ENCODE peak calls at places on chromosomes 3 and 15, in four cellular contexts. One of them, this sample, is unnamed.

GRCh38 chr3:123339302-123339701 is 109.6 kb downstream of the ADCY5 start:
- DNase-seq in GM19239: no peak
- DNase-seq in neural progenitor cell: no peak
- DNase-seq in activated CD8-positive, alpha-beta memory T cell treated with anti-CD3 and anti-CD28 coated beads for 24 hours: no peak
- DNase-seq in this sample: no peak

GRCh38 chr3:45516829-45517228 is 77.7 kb upstream of the LIMD1 start:
- DNase-seq in GM19239: no peak
- DNase-seq in neural progenitor cell: no peak
- DNase-seq in activated CD8-positive, alpha-beta memory T cell treated with anti-CD3 and anti-CD28 coated beads for 24 hours: no peak
- DNase-seq in this sample: no peak

GRCh38 chr3:137764001-137764433 is at the start of gene SOX14:
- DNase-seq in GM19239: no peak
- DNase-seq in neural progenitor cell: peak; percentile 76
- DNase-seq in activated CD8-positive, alpha-beta memory T cell treated with anti-CD3 and anti-CD28 coated beads for 24 hours: no peak
- DNase-seq in this sample: peak; percentile 59

GRCh38 chr15:80844011-80844732 is 65.0 kb downstream of the CEMIP start:
- DNase-seq in GM19239: no peak
- DNase-seq in neural progenitor cell: no peak
- DNase-seq in activated CD8-positive, alpha-beta memory T cell treated with anti-CD3 and anti-CD28 coated beads for 24 hours: no peak
- DNase-seq in this sample: no peak

GRCh38 chr3:61884794-61885193 is 323.4 kb downstream of the PTPRG start:
- DNase-seq in GM19239: no peak
- DNase-seq in neural progenitor cell: no peak
- DNase-seq in activated CD8-positive, alpha-beta memory T cell treated with anti-CD3 and anti-CD28 coated beads for 24 hours: no peak
- DNase-seq in this sample: no peak

GRCh38 chr3:41120461-41120860 is 78.8 kb upstream of the CTNNB1 start:
- DNase-seq in GM19239: no peak
- DNase-seq in neural progenitor cell: no peak
- DNase-seq in activated CD8-positive, alpha-beta memory T cell treated with anti-CD3 and anti-CD28 coated beads for 24 hours: no peak
- DNase-seq in this sample: no peak

GRCh38 chr15:64351265-64351664 is 4.7 kb downstream of the CSNK1G1 start:
- DNase-seq in GM19239: no peak
- DNase-seq in neural progenitor cell: no peak
- DNase-seq in activated CD8-positive, alpha-beta memory T cell treated with anti-CD3 and anti-CD28 coated beads for 24 hours: no peak
- DNase-seq in this sample: no peak

GRCh38 chr3:64344721-64345207 is 119.5 kb upstream of the PRICKLE2 start:
- DNase-seq in GM19239: no peak
- DNase-seq in neural progenitor cell: peak; percentile 32
- DNase-seq in activated CD8-positive, alpha-beta memory T cell treated with anti-CD3 and anti-CD28 coated beads for 24 hours: no peak
- DNase-seq in this sample: no peak

GRCh38 chr3:27927882-27928281 is 205.8 kb upstream of the EOMES start:
- DNase-seq in GM19239: no peak
- DNase-seq in neural progenitor cell: no peak
- DNase-seq in activated CD8-positive, alpha-beta memory T cell treated with anti-CD3 and anti-CD28 coated beads for 24 hours: no peak
- DNase-seq in this sample: no peak

GRCh38 chr15:65286704-65287514 is at the start of gene PARP16:
- DNase-seq in GM19239: peak; percentile 83
- DNase-seq in neural progenitor cell: peak; percentile 96
- DNase-seq in activated CD8-positive, alpha-beta memory T cell treated with anti-CD3 and anti-CD28 coated beads for 24 hours: peak; percentile 96
- DNase-seq in this sample: peak; percentile 91

GRCh38 chr15:42640103-42640502 is 64.7 kb downstream of the STARD9 start:
- DNase-seq in GM19239: no peak
- DNase-seq in neural progenitor cell: no peak
- DNase-seq in activated CD8-positive, alpha-beta memory T cell treated with anti-CD3 and anti-CD28 coated beads for 24 hours: no peak
- DNase-seq in this sample: no peak

GRCh38 chr3:179806177-179806576 is 153.3 kb downstream of the USP13 start:
- DNase-seq in GM19239: no peak
- DNase-seq in neural progenitor cell: no peak
- DNase-seq in activated CD8-positive, alpha-beta memory T cell treated with anti-CD3 and anti-CD28 coated beads for 24 hours: no peak
- DNase-seq in this sample: no peak

GRCh38 chr15:67820992-67821783 is 4.1 kb upstream of the SKOR1 start:
- DNase-seq in GM19239: no peak
- DNase-seq in neural progenitor cell: peak; percentile 89
- DNase-seq in activated CD8-positive, alpha-beta memory T cell treated with anti-CD3 and anti-CD28 coated beads for 24 hours: peak; percentile 72
- DNase-seq in this sample: no peak

GRCh38 chr3:69283913-69284312 is 102.0 kb downstream of the FRMD4B start:
- DNase-seq in GM19239: no peak
- DNase-seq in neural progenitor cell: no peak
- DNase-seq in activated CD8-positive, alpha-beta memory T cell treated with anti-CD3 and anti-CD28 coated beads for 24 hours: no peak
- DNase-seq in this sample: no peak

GRCh38 chr15:45573961-45574629 is 13.1 kb upstream of the BLOC1S6 start:
- DNase-seq in GM19239: no peak
- DNase-seq in neural progenitor cell: peak; percentile 81
- DNase-seq in activated CD8-positive, alpha-beta memory T cell treated with anti-CD3 and anti-CD28 coated beads for 24 hours: no peak
- DNase-seq in this sample: no peak

GRCh38 chr3:129606522-129607390 is at the start of gene PLXND1:
- DNase-seq in GM19239: peak; percentile 64
- DNase-seq in neural progenitor cell: peak; percentile 90
- DNase-seq in activated CD8-positive, alpha-beta memory T cell treated with anti-CD3 and anti-CD28 coated beads for 24 hours: peak; percentile 72
- DNase-seq in this sample: peak; percentile 52

GRCh38 chr3:175187586-175187985 is 328.5 kb downstream of the NAALADL2 start:
- DNase-seq in GM19239: no peak
- DNase-seq in neural progenitor cell: no peak
- DNase-seq in activated CD8-positive, alpha-beta memory T cell treated with anti-CD3 and anti-CD28 coated beads for 24 hours: no peak
- DNase-seq in this sample: no peak

GRCh38 chr3:188947983-188948657 is 223.7 kb upstream of the TPRG1 start:
- DNase-seq in GM19239: no peak
- DNase-seq in neural progenitor cell: peak; percentile 86
- DNase-seq in activated CD8-positive, alpha-beta memory T cell treated with anti-CD3 and anti-CD28 coated beads for 24 hours: no peak
- DNase-seq in this sample: peak; percentile 98

GRCh38 chr3:181725830-181726229 is 14.1 kb downstream of the SOX2 start:
- DNase-seq in GM19239: no peak
- DNase-seq in neural progenitor cell: peak; percentile 86
- DNase-seq in activated CD8-positive, alpha-beta memory T cell treated with anti-CD3 and anti-CD28 coated beads for 24 hours: no peak
- DNase-seq in this sample: no peak

GRCh38 chr3:17894434-17895060 is 152.1 kb upstream of the TBC1D5 start:
- DNase-seq in GM19239: no peak
- DNase-seq in neural progenitor cell: peak; percentile 77
- DNase-seq in activated CD8-positive, alpha-beta memory T cell treated with anti-CD3 and anti-CD28 coated beads for 24 hours: peak; percentile 63
- DNase-seq in this sample: no peak

GRCh38 chr15:57158589-57158988 is 217.7 kb upstream of the CGNL1 start:
- DNase-seq in GM19239: no peak
- DNase-seq in neural progenitor cell: no peak
- DNase-seq in activated CD8-positive, alpha-beta memory T cell treated with anti-CD3 and anti-CD28 coated beads for 24 hours: no peak
- DNase-seq in this sample: peak; percentile 27

GRCh38 chr3:67000006-67000405 is 1.9 kb downstream of the KBTBD8 start:
- DNase-seq in GM19239: no peak
- DNase-seq in neural progenitor cell: no peak
- DNase-seq in activated CD8-positive, alpha-beta memory T cell treated with anti-CD3 and anti-CD28 coated beads for 24 hours: no peak
- DNase-seq in this sample: no peak

GRCh38 chr15:39896101-39896500 is 24.0 kb downstream of the GPR176 start:
- DNase-seq in GM19239: no peak
- DNase-seq in neural progenitor cell: no peak
- DNase-seq in activated CD8-positive, alpha-beta memory T cell treated with anti-CD3 and anti-CD28 coated beads for 24 hours: no peak
- DNase-seq in this sample: no peak

GRCh38 chr3:60010778-60011177 is 961.0 kb upstream of the CFAP20DC start:
- DNase-seq in GM19239: no peak
- DNase-seq in neural progenitor cell: no peak
- DNase-seq in activated CD8-positive, alpha-beta memory T cell treated with anti-CD3 and anti-CD28 coated beads for 24 hours: no peak
- DNase-seq in this sample: no peak

GRCh38 chr3:44104668-44105321 is 136.9 kb upstream of the TOPAZ1 start:
- DNase-seq in GM19239: peak; percentile 24
- DNase-seq in neural progenitor cell: no peak
- DNase-seq in activated CD8-positive, alpha-beta memory T cell treated with anti-CD3 and anti-CD28 coated beads for 24 hours: peak; percentile 65
- DNase-seq in this sample: no peak

GRCh38 chr3:101340591-101340990 is 20.2 kb upstream of the IMPG2 start:
- DNase-seq in GM19239: no peak
- DNase-seq in neural progenitor cell: no peak
- DNase-seq in activated CD8-positive, alpha-beta memory T cell treated with anti-CD3 and anti-CD28 coated beads for 24 hours: no peak
- DNase-seq in this sample: no peak

GRCh38 chr15:100779331-100780207 is 100.1 kb upstream of the ALDH1A3 start:
- DNase-seq in GM19239: no peak
- DNase-seq in neural progenitor cell: peak; percentile 0
- DNase-seq in activated CD8-positive, alpha-beta memory T cell treated with anti-CD3 and anti-CD28 coated beads for 24 hours: peak; percentile 15
- DNase-seq in this sample: no peak

This sample was measured in NCI-H345.